ENCODE peak calls at places on chromosome 18, in ten cellular contexts. C is MM.1S; I is heart right ventricle; K is CD8-positive, alpha-beta memory T cell; J is IMR-90; N is Panc1; Q is PC-3; S is OCI-LY7; Y is neural progenitor cell; P is tibial nerve. O is an unnamed sample.

GRCh38 chr18:69259282-69259681 is 141.4 kb upstream of the DOK6 start:
- DNase-seq in N (no peak), P (no peak), I (no peak), Y (no peak), Q (no peak), J (no peak), C (no peak), S (no peak), K (no peak), O (no peak)

GRCh38 chr18:27964811-27965210 is 212.1 kb downstream of the CDH2 start:
- DNase-seq in K (no peak), Q (peak; percentile 70), Y (no peak), S (no peak), N (no peak), P (no peak), J (peak; percentile 4), I (no peak), C (no peak), O (no peak)

GRCh38 chr18:62118324-62118723 is 68.5 kb downstream of the PIGN start:
- DNase-seq in S (no peak), N (no peak), P (no peak), C (no peak), Q (no peak), J (peak; percentile 81), Y (no peak), K (no peak), I (peak; percentile 9), O (no peak)

GRCh38 chr18:46269275-46269674 is 165.1 kb downstream of the HAUS1 start:
- DNase-seq in Y (no peak), J (no peak), P (no peak), S (no peak), Q (no peak), I (no peak), N (no peak), K (no peak), C (no peak), O (no peak)

GRCh38 chr18:50895350-50896045 is 16.6 kb downstream of the ME2 start:
- DNase-seq in C (no peak), Q (no peak), I (no peak), J (no peak), Y (no peak), S (no peak), P (no peak), K (no peak), N (no peak), O (no peak)

GRCh38 chr18:58161659-58162058 is 117.6 kb downstream of the NEDD4L start:
- DNase-seq in I (no peak), S (no peak), Q (no peak), P (no peak), J (no peak), C (no peak), Y (peak; percentile 39), N (no peak), K (no peak), O (no peak)

GRCh38 chr18:57698571-57699276 is 77.1 kb upstream of the NARS1 start:
- DNase-seq in K (no peak), P (no peak), I (no peak), Q (peak; percentile 42), Y (no peak), J (peak; percentile 74), N (no peak), C (no peak), S (no peak), O (no peak)

GRCh38 chr18:68840554-68841263 is 42.8 kb downstream of the CCDC102B start:
- DNase-seq in S (no peak), Y (peak; percentile 5), Q (peak; percentile 86), C (no peak), P (no peak), N (peak; percentile 51), J (peak; percentile 97), I (peak; percentile 32), K (no peak), O (no peak)

GRCh38 chr18:54129448-54130134 is 94.9 kb downstream of the MBD2 start:
- DNase-seq in Q (no peak), P (no peak), Y (no peak), N (no peak), S (peak; percentile 41), K (no peak), I (no peak), J (no peak), C (no peak), O (no peak)

DNA sequence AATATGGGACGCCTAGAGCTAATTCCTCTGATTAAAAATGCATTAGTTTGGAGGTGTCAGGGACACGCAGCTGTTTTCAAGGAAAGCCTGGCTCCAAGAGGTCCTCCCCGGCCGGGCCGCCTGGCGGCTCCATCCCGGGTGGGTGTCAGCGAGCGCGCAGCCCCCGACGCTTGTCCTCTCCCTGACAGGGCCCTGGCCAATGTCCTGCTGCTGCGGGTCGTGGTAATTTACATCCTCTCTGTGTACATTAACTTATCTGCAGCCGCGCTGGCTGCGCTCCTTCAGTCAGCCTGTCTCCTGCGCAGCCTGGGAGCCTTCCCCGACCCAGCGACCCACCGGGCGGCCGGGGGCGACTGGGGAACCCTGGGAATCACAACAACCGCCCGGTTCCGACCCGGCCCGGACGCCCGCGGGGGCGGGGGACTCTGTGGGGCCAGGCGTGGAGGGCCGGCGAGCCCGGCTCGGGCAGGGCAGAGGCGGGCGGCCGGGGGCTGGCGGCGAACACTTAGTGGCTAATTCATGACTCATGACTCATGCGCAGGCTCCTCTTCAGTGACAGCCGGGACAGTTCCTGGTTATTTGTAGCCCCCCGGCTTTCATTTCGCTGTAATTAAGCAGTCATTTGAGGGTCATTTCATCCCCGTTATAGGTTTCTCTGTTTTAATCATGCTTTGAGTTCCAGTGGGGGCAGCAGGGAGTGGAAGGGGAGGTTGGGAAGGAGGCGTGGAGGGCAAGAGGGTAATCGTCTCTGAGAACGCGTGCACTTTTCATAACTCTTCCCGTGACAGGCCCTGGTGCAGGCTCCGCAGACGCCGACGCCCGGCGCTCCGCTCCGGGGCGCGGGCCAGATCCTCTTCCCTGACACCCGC is 141.9 kb upstream of the CTAGE1 start:
- DNase-seq in J (peak; percentile 59), Y (peak; percentile 79), C (peak; percentile 22), S (no peak), K (no peak), N (no peak), Q (peak; percentile 63), I (peak; percentile 79), P (no peak), O (peak; percentile 93)
- H3K4me1 ChIP-seq in J (peaks cover 11% of the 10 kb centered on the region), Y (peaks cover 13% of the 10 kb centered on the region), C (no peaks in the 10 kb centered on the region), S (no peaks in the 10 kb centered on the region), K (peaks cover 6% of the 10 kb centered on the region), N (no peaks in the 10 kb centered on the region), Q (peaks cover 55% of the 10 kb centered on the region), I (peaks cover 4% of the 10 kb centered on the region), P (no peaks in the 10 kb centered on the region), O (peaks cover 6% of the 10 kb centered on the region)

GRCh38 chr18:80249217-80250093 is 2.1 kb upstream of the PARD6G start:
- DNase-seq in Q (peak; percentile 67), P (no peak), C (no peak), I (no peak), N (no peak), J (peak; percentile 20), S (no peak), K (no peak), Y (no peak), O (no peak)

GRCh38 chr18:80245781-80246655 is 1.3 kb downstream of the PARD6G start:
- DNase-seq in N (no peak), I (no peak), J (no peak), P (no peak), Y (peak; percentile 79), S (no peak), Q (no peak), K (no peak), C (no peak), O (peak; percentile 22)

GRCh38 chr18:80244956-80245730 is 2.2 kb downstream of the PARD6G start:
- DNase-seq in Y (no peak), P (no peak), S (no peak), Q (no peak), I (no peak), C (no peak), J (no peak), N (no peak), K (no peak), O (no peak)

GRCh38 chr18:80246656-80247402 is 485 bp downstream of the PARD6G start:
- DNase-seq in K (peak; percentile 16), N (no peak), Q (peak; percentile 6), I (no peak), S (no peak), J (no peak), C (no peak), P (no peak), Y (peak; percentile 72), O (peak; percentile 61)

DNA sequence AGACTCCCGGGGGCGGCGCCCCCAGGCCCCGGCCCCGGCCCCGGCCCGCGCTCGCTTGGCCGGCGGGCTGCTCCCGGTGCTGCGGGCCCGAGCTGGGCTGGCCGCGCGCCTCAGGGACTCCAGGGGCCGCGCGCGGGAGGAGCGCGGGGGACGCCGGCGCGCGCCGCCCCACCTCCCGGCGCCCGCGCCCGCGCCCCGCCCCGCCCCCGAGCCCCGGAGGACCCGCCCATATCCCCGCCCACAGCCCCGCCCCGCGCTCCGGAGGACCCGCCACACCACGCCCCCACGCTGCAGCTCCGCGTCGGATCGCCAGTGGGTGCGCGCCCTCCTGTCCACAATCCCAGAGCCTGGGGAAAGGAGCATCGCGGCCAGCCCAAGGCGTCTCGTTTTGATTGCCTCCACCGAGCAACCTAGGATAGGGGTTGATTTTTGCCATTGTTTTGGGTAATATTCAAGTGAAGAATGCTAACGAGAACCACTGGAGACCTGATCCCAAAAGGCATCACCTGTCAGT is at the start of gene PARD6G:
- DNase-seq in N (no peak), J (peak; percentile 60), K (peak; percentile 21), S (peak; percentile 39), C (peak; percentile 26), Q (peak; percentile 63), Y (peak; percentile 90), I (peak; percentile 82), P (peak; percentile 54), O (peak; percentile 95)
- H3K4me3 ChIP-seq in N (peak within 1 kb of the TSS; percentile 58), J (peak within 1 kb of the TSS; percentile 99), K (no peak within 1 kb of the TSS), S (peak within 1 kb of the TSS; percentile 40), C (peak within 1 kb of the TSS; percentile 45), Q (peak within 1 kb of the TSS; percentile 90), Y (peak within 1 kb of the TSS; percentile 99), I (peak within 1 kb of the TSS; percentile 74), P (peak within 1 kb of the TSS; percentile 68), O (peak within 1 kb of the TSS; percentile 73)

GRCh38 chr18:48229445-48230052 is 179.6 kb downstream of the ZBTB7C start:
- DNase-seq in Y (peak; percentile 35), C (no peak), S (no peak), J (no peak), I (no peak), K (no peak), P (no peak), N (no peak), Q (no peak), O (no peak)
- H3K4me1 ChIP-seq in Y (no peaks in the 10 kb centered on the region), C (peaks cover 21% of the 10 kb centered on the region), S (no peaks in the 10 kb centered on the region), J (no peaks in the 10 kb centered on the region), I (peaks cover 17% of the 10 kb centered on the region), K (no peaks in the 10 kb centered on the region), P (no peaks in the 10 kb centered on the region), N (no peaks in the 10 kb centered on the region), Q (peaks cover 13% of the 10 kb centered on the region), O (peaks cover 15% of the 10 kb centered on the region)

DNA sequence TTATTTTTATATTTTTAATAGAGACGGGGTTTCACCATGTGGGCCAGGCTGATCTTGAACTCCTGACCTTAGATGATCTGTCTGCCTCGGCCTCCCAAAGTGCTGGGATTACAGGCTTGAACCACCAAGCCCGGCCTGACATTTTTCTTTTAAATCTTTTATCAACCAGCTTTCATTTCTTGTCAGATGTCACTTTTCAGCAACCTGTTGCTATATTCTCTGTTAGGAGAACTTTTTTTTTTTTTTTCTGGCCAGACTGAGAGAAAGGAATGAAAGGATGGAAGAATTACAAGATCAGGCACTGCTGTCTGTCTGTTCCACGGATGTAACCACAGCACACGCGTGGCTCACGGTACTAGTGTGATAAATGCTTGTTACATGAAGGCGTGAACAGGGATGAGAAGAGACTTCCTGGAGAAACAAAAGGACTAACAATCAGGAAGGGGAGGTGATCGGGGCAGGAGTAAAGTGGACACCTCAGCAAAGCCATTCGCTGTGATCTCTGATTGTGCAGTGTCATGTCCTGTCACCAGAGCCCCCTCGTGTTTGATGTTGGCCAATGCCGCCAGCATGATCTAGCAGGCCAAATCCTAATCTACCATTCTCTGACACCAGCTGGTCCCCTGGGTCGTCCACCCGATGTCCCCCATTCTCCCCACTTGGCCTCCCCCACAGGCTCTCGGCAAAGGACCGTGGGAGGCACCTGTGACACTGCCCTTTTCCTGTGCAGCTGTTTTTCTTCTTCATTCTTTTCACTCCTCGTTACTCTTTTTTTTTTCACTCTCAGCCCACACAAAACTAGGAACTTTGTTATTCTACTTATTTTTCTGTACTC is 146.6 kb downstream of the TGIF1 start:
- DNase-seq in I (peak; percentile 72), J (peak; percentile 58), C (no peak), Q (peak; percentile 44), N (no peak), S (peak; percentile 79), P (peak; percentile 39), Y (peak; percentile 47), K (no peak), O (peak; percentile 59)
- H3K4me3 ChIP-seq in I (no peak overlapping the region), J (no peak overlapping the region), C (no peak overlapping the region), Q (peak overlapping the region; percentile 40), N (peak overlapping the region; percentile 50), S (peak overlapping the region; percentile 79), P (peak overlapping the region; percentile 31), Y (no peak overlapping the region), K (peak overlapping the region; percentile 74), O (no peak overlapping the region)